ENCODE peak calls at places on chromosomes 11 and 22, in ten cellular contexts. A is heart right ventricle, E is stomach, G is fibroblast of pulmonary artery, V is fibroblast of mammary gland, Z is left ventricle myocardium inferior, X is gastrocnemius medialis, T is cardiac muscle cell, W is heart left ventricle, I is cardiac fibroblast. F is an unnamed sample.

GRCh38 chr11:129694966-129695365 is 120.7 kb upstream of the TMEM45B start:
- DNase-seq in I (no peak), X (no peak), E (no peak), W (no peak), Z (no peak), T (no peak), V (peak), G (no peak), A (no peak), F (no peak)

GRCh38 chr11:19258651-19259230 is 18.0 kb upstream of the E2F8 start:
- DNase-seq in X (no peak), V (no peak), G (no peak), I (no peak), W (no peak), Z (no peak), E (no peak), A (no peak), T (no peak), F (no peak)

GRCh38 chr22:49352361-49353169 is 475.1 kb downstream of the BRD1 start:
- DNase-seq in E (peak), I (no peak), T (no peak), X (no peak), V (no peak), G (no peak), A (no peak), Z (no peak), W (no peak), F (peak)

GRCh38 chr22:29739346-29739875 is 19.6 kb downstream of the CABP7 start:
- DNase-seq in X (no peak), G (no peak), I (no peak), Z (no peak), V (no peak), W (no peak), E (no peak), T (no peak), A (no peak), F (no peak)

GRCh38 chr22:29212738-29213137 is 7.0 kb downstream of the EMID1 start:
- DNase-seq in W (no peak), Z (no peak), X (no peak), T (no peak), A (no peak), G (no peak), E (no peak), V (no peak), I (no peak), F (no peak)

GRCh38 chr11:117511483-117511934 is 183.9 kb downstream of the CEP164 start:
- DNase-seq in A (no peak), T (no peak), I (no peak), Z (no peak), V (no peak), X (no peak), E (no peak), G (no peak), W (no peak), F (no peak)

GRCh38 chr22:50169181-50169759 is 1.3 kb upstream of the PANX2 start:
- DNase-seq in X (no peak), E (no peak), V (no peak), T (peak), A (no peak), Z (no peak), W (no peak), G (no peak), I (no peak), F (no peak)

GRCh38 chr11:118895093-118896039 is 11.7 kb downstream of the CXCR5 start:
- DNase-seq in I (no peak), T (no peak), A (peak), V (no peak), W (no peak), X (no peak), G (no peak), E (no peak), Z (no peak), F (peak)

GRCh38 chr11:128354476-128354875 is 232.9 kb downstream of the ETS1 start:
- DNase-seq in V (peak), A (no peak), E (no peak), X (no peak), T (peak), Z (no peak), G (peak), W (no peak), I (peak), F (no peak)

GRCh38 chr11:62500066-62501035 is 46.3 kb downstream of the AHNAK start:
- DNase-seq in W (no peak), X (no peak), E (no peak), I (no peak), A (no peak), Z (no peak), G (no peak), V (no peak), T (no peak), F (no peak)

GRCh38 chr11:76750746-76751145 is 32.4 kb upstream of the TSKU start:
- DNase-seq in X (no peak), I (no peak), V (no peak), Z (no peak), G (no peak), E (no peak), W (no peak), T (no peak), A (no peak), F (no peak)

GRCh38 chr11:128179512-128179911 is 407.8 kb downstream of the ETS1 start:
- DNase-seq in A (no peak), X (no peak), G (no peak), I (peak), Z (no peak), T (no peak), V (no peak), W (no peak), E (no peak), F (no peak)

GRCh38 chr11:16909375-16910035 is 104.7 kb downstream of the PLEKHA7 start:
- DNase-seq in X (no peak), T (no peak), W (no peak), E (no peak), Z (no peak), A (no peak), G (no peak), I (no peak), V (no peak), F (no peak)

GRCh38 chr11:130407978-130408377 is 20.4 kb downstream of the ADAMTS8 start:
- DNase-seq in W (peak), T (peak), A (peak), V (peak), E (no peak), Z (peak), G (peak), I (peak), X (no peak), F (no peak)

GRCh38 chr11:64094463-64095223 is 58.9 kb downstream of the FLRT1 start:
- DNase-seq in T (peak), E (no peak), X (peak), V (peak), Z (no peak), A (no peak), I (peak), G (peak), W (no peak), F (peak)

GRCh38 chr11:64971421-64972233 is at the start of gene MAJIN:
- DNase-seq in T (peak), X (peak), V (peak), G (peak), A (peak), I (peak), W (peak), Z (peak), E (peak), F (no peak)

GRCh38 chr22:39349967-39350802 is at the start of gene SYNGR1:
- DNase-seq in Z (no peak), G (no peak), W (no peak), I (no peak), A (peak), V (no peak), E (peak), X (no peak), T (no peak), F (no peak)

GRCh38 chr11:65743928-65744698 is 23.5 kb upstream of the RNASEH2C start:
- DNase-seq in X (no peak), V (peak), W (no peak), I (peak), E (peak), G (peak), T (peak), Z (no peak), A (no peak), F (peak)

GRCh38 chr22:32864041-32864440 is 62.5 kb downstream of the TIMP3 start:
- DNase-seq in G (no peak), W (no peak), X (no peak), V (no peak), I (no peak), E (no peak), A (no peak), T (no peak), Z (no peak), F (no peak)

GRCh38 chr11:122910775-122911174 is 28.2 kb downstream of the JHY start:
- DNase-seq in X (no peak), W (no peak), T (peak), A (no peak), G (peak), I (peak), E (no peak), V (peak), Z (no peak), F (no peak)

GRCh38 chr11:7421136-7421535 is 64.2 kb upstream of the OLFML1 start:
- DNase-seq in T (no peak), A (no peak), I (no peak), X (no peak), V (no peak), G (no peak), Z (no peak), E (no peak), W (no peak), F (no peak)

GRCh38 chr11:12274558-12275197 is 102.7 kb upstream of the PARVA start:
- DNase-seq in A (no peak), W (no peak), E (no peak), Z (no peak), T (no peak), V (peak), I (no peak), X (no peak), G (peak), F (peak)

GRCh38 chr11:610146-610801 is 5.5 kb downstream of the IRF7 start:
- DNase-seq in X (no peak), I (no peak), E (no peak), W (no peak), A (no peak), T (no peak), Z (no peak), V (no peak), G (no peak), F (no peak)

GRCh38 chr11:63567044-63567840 is 4.1 kb upstream of the PLAAT2 start:
- DNase-seq in A (peak), W (no peak), V (peak), Z (no peak), T (peak), X (no peak), I (peak), G (peak), E (no peak), F (no peak)

GRCh38 chr11:1516273-1517067 is 29.9 kb upstream of the MOB2 start:
- DNase-seq in T (no peak), V (no peak), I (no peak), X (no peak), A (no peak), E (no peak), W (no peak), G (no peak), Z (peak), F (no peak)

GRCh38 chr22:46009730-46010129 is 32.8 kb upstream of the WNT7B start:
- DNase-seq in T (no peak), G (no peak), I (no peak), A (no peak), W (no peak), X (no peak), V (no peak), E (no peak), Z (peak), F (no peak)

GRCh38 chr11:120749389-120749788 is 237.8 kb downstream of the GRIK4 start:
- DNase-seq in V (no peak), T (no peak), W (no peak), I (no peak), A (no peak), G (no peak), E (no peak), Z (no peak), X (no peak), F (no peak)

GRCh38 chr11:117933930-117934329 is 4.7 kb upstream of the TMPRSS13 start:
- DNase-seq in E (no peak), T (no peak), W (no peak), I (no peak), Z (no peak), X (no peak), V (no peak), G (no peak), A (no peak), F (no peak)

GRCh38 chr22:43013355-43014061 is 1.4 kb downstream of the PACSIN2 start:
- DNase-seq in W (no peak), V (peak), I (peak), Z (no peak), A (no peak), X (peak), T (peak), E (no peak), G (no peak), F (no peak)

GRCh38 chr11:119594639-119595249 is 134.3 kb downstream of the NECTIN1 start:
- DNase-seq in V (peak), Z (no peak), T (peak), E (no peak), W (no peak), X (no peak), I (peak), G (peak), A (no peak), F (no peak)

GRCh38 chr11:93291146-93291545 is 39.4 kb upstream of the DEUP1 start:
- DNase-seq in V (no peak), T (no peak), G (no peak), A (no peak), W (no peak), E (no peak), I (no peak), Z (no peak), X (no peak), F (no peak)

GRCh38 chr11:114280696-114281095 is 15.5 kb upstream of the NNMT start:
- DNase-seq in E (peak), I (peak), Z (peak), A (peak), W (peak), V (peak), T (peak), X (no peak), G (peak), F (peak)

GRCh38 chr22:41826430-41827383 is 6.2 kb upstream of the SREBF2 start:
- DNase-seq in G (no peak), V (no peak), A (no peak), W (peak), E (no peak), T (no peak), I (peak), X (peak), Z (no peak), F (no peak)

GRCh38 chr11:43735931-43736330 is 55.4 kb downstream of the HSD17B12 start:
- DNase-seq in X (no peak), E (no peak), A (no peak), W (no peak), V (peak), Z (no peak), G (peak), I (peak), T (peak), F (no peak)
- TF ChIP-seq CTCF in X (no peak), E (no peak), A (peak), W (no peak), V (peak), Z (no peak), G (peak), I (peak), T (no peak), F (peak)

GRCh38 chr11:102062106-102062505 is 14.9 kb downstream of the CFAP300 start:
- DNase-seq in V (no peak), W (no peak), Z (no peak), I (no peak), T (no peak), G (no peak), A (no peak), E (no peak), X (no peak), F (no peak)

GRCh38 chr11:102064316-102064715 is 17.1 kb downstream of the CFAP300 start:
- DNase-seq in X (no peak), I (no peak), V (no peak), E (no peak), T (no peak), Z (no peak), W (no peak), G (no peak), A (no peak), F (no peak)

DNA sequence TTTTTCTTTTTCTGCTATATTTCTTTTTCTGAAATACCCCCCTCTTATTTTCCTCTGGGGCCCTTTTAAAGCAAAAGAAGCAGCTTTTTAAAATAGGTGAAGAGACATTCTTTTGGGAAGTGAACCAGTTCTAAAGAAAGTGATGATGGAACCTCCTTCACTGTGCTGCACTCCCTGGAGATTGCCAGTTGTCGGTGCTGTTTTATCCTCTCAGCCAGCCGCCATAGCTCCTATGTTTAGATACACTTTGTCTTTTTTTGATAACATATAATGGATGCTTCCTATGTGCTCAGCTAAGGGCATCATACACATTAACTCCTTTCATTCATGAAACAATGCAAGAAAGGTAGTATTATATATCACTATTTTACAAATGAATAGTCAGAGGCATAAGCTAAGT is 14.0 kb downstream of the CFAP300 start:
- DNase-seq in V (no peak), T (peak), G (peak), Z (no peak), E (no peak), A (no peak), W (no peak), X (no peak), I (peak), F (no peak)
- TF ChIP-seq CTCF in V (peak), T (peak), G (peak), Z (peak), E (no peak), A (peak), W (no peak), X (no peak), I (peak), F (peak)

GRCh38 chr11:83671295-83671694 is 385.1 kb upstream of the CCDC90B start:
- DNase-seq in G (no peak), Z (no peak), V (peak), X (no peak), A (no peak), W (no peak), T (no peak), I (no peak), E (no peak), F (no peak)
- TF ChIP-seq CTCF in G (no peak), Z (no peak), V (peak), X (no peak), A (no peak), W (no peak), T (no peak), I (no peak), E (no peak), F (no peak)

GRCh38 chr11:100445231-100445735 is 241.8 kb upstream of the ARHGAP42 start:
- DNase-seq in G (peak), I (peak), X (no peak), V (peak), E (peak), A (peak), W (peak), Z (no peak), T (peak), F (no peak)
- TF ChIP-seq CTCF in G (no peak), I (no peak), X (no peak), V (no peak), E (no peak), A (peak), W (no peak), Z (peak), T (no peak), F (no peak)

GRCh38 chr11:36060926-36061325 is 117.1 kb downstream of the LDLRAD3 start:
- DNase-seq in A (no peak), W (no peak), T (peak), Z (no peak), E (no peak), G (no peak), V (peak), I (no peak), X (no peak), F (no peak)
- TF ChIP-seq CTCF in A (no peak), W (no peak), T (no peak), Z (no peak), E (no peak), G (no peak), V (no peak), I (no peak), X (no peak), F (no peak)

DNA sequence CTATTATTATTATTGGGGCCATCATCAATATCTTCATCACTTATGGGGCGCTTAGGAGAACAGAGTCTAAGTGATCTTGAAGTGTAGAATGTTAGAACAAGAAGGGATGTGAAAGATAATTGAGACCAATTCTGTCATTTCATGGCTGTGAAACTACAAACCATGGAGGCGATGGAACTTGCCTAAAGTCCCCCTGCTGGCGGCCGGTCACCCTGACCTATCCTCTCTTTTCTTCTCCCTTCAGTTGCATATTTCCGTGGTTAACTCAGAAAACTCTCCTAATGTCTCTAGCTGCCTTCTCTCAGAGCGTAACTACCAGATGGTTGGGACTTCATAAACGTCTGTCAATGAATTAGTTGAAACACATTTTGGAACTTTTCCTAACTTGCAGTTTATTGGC is 6.6 kb upstream of the OR4B1 start:
- DNase-seq in A (no peak), I (no peak), W (no peak), Z (no peak), V (peak), E (no peak), G (peak), X (no peak), T (peak), F (no peak)
- TF ChIP-seq CTCF in A (no peak), I (peak), W (no peak), Z (peak), V (peak), E (no peak), G (peak), X (no peak), T (no peak), F (no peak)

DNA sequence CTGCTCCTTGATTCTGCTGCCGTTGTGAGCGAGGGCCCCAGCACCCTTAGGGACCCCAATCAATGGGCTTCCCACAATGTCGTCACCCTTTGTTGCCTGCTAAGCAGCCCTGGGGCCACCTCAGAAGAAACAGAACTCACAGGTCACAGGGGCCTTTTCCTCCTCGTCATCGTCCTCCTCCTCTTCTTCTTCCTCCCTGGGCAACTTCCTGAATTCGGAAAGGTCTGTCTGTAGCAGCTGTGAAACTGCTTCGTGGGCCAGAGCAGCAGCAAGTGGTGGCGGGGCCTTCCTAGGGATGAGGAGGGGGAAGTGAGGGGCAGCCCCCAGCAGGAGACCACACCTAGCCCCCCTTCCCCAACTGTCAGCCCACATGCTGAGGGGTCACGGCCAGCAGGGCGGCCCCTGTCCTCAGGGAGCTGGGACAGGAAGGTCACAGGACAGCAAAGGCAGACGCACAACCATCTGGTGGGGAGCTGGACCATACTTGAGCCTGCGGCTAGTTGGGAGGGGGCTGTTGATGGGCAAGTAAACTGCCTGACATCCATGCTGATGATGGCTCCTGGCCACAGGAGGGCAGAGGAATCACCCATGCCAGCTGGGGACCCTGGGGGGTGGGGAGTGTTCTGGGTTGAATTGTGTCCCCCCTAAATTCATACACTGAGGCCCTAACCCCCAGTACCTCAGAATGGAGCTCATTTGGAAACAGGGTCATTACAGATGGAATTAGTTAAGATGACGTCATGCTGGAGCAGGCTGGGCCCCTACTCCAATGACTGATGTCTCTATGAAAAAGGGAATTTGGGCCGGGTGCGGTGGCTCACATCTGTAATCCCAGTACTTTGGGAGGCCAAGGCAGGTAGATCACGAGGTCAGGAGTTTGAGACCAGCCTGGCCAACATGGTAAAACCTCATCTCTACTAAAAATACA is 13.0 kb downstream of the PPM1F start:
- DNase-seq in A (peak), X (no peak), Z (no peak), T (no peak), G (no peak), E (no peak), W (no peak), V (peak), I (no peak), F (no peak)
- TF ChIP-seq CTCF in A (no peak), X (no peak), Z (no peak), T (no peak), G (no peak), E (no peak), W (no peak), V (no peak), I (no peak), F (no peak)